ENCODE peak calls at places on chromosomes 2 and 18, in five cellular contexts. One of them, this sample, is unnamed.

GRCh38 chr18:58668897-58669296 is 2.4 kb upstream of the MALT1 start:
- DNase-seq in IMR-90: peak; percentile 80
- DNase-seq in SK-N-SH: no peak
- DNase-seq in GM12878: no peak
- DNase-seq in HepG2: peak; percentile 79
- DNase-seq in this sample: no peak

GRCh38 chr2:233428438-233428837 is 74.1 kb downstream of the DGKD start:
- DNase-seq in HepG2: no peak
- DNase-seq in GM12878: no peak
- DNase-seq in SK-N-SH: no peak
- DNase-seq in IMR-90: no peak
- DNase-seq in this sample: no peak

GRCh38 chr18:78642561-78643398 is 336.8 kb upstream of the SALL3 start:
- DNase-seq in HepG2: no peak
- DNase-seq in SK-N-SH: no peak
- DNase-seq in IMR-90: no peak
- DNase-seq in GM12878: no peak
- DNase-seq in this sample: no peak

GRCh38 chr2:238382381-238382781 is 44.3 kb upstream of the ASB1 start:
- DNase-seq in GM12878: no peak
- DNase-seq in IMR-90: no peak
- DNase-seq in HepG2: no peak
- DNase-seq in SK-N-SH: no peak
- DNase-seq in this sample: no peak

GRCh38 chr2:174699993-174700766 is 64.1 kb downstream of the CHRNA1 start:
- DNase-seq in HepG2: peak; percentile 40
- DNase-seq in SK-N-SH: peak; percentile 69
- DNase-seq in GM12878: no peak
- DNase-seq in IMR-90: peak; percentile 65
- DNase-seq in this sample: peak; percentile 70

GRCh38 chr2:132037527-132038178 is 124.1 kb downstream of the ANKRD30BL start:
- DNase-seq in GM12878: no peak
- DNase-seq in SK-N-SH: peak; percentile 61
- DNase-seq in HepG2: no peak
- DNase-seq in IMR-90: no peak
- DNase-seq in this sample: peak; percentile 8

GRCh38 chr2:160229591-160229990 is 29.5 kb upstream of the ITGB6 start:
- DNase-seq in GM12878: no peak
- DNase-seq in IMR-90: peak; percentile 62
- DNase-seq in SK-N-SH: no peak
- DNase-seq in HepG2: no peak
- DNase-seq in this sample: no peak

GRCh38 chr18:13039806-13040205 is 48.6 kb downstream of the CEP192 start:
- DNase-seq in IMR-90: no peak
- DNase-seq in GM12878: no peak
- DNase-seq in HepG2: no peak
- DNase-seq in SK-N-SH: no peak
- DNase-seq in this sample: no peak

GRCh38 chr18:59613903-59614302 is 83.3 kb downstream of the CCBE1 start:
- DNase-seq in SK-N-SH: no peak
- DNase-seq in IMR-90: no peak
- DNase-seq in GM12878: no peak
- DNase-seq in HepG2: no peak
- DNase-seq in this sample: no peak

GRCh38 chr2:195769975-195770374 is 112.9 kb downstream of the SLC39A10 start:
- DNase-seq in GM12878: no peak
- DNase-seq in HepG2: no peak
- DNase-seq in SK-N-SH: no peak
- DNase-seq in IMR-90: peak; percentile 8
- DNase-seq in this sample: no peak

GRCh38 chr2:118032169-118033013 is 18.5 kb upstream of the CCDC93 start:
- DNase-seq in HepG2: peak; percentile 44
- DNase-seq in GM12878: no peak
- DNase-seq in IMR-90: peak; percentile 34
- DNase-seq in SK-N-SH: peak; percentile 53
- DNase-seq in this sample: peak; percentile 49

GRCh38 chr2:101114268-101114783 is 36.9 kb downstream of the TBC1D8 start:
- DNase-seq in HepG2: no peak
- DNase-seq in SK-N-SH: peak; percentile 31
- DNase-seq in IMR-90: no peak
- DNase-seq in GM12878: no peak
- DNase-seq in this sample: no peak

GRCh38 chr18:32772580-32773186 is at the start of gene KLHL14:
- DNase-seq in IMR-90: no peak
- DNase-seq in SK-N-SH: no peak
- DNase-seq in GM12878: no peak
- DNase-seq in HepG2: no peak
- DNase-seq in this sample: no peak

GRCh38 chr2:44789971-44790721 is 151.4 kb upstream of the SIX3 start:
- DNase-seq in SK-N-SH: no peak
- DNase-seq in GM12878: no peak
- DNase-seq in HepG2: no peak
- DNase-seq in IMR-90: no peak
- DNase-seq in this sample: no peak

GRCh38 chr2:205546417-205546816 is 135.9 kb upstream of the NRP2 start:
- DNase-seq in SK-N-SH: no peak
- DNase-seq in IMR-90: no peak
- DNase-seq in HepG2: no peak
- DNase-seq in GM12878: no peak
- DNase-seq in this sample: no peak

GRCh38 chr2:174827371-174828369 is 63.4 kb upstream of the CHRNA1 start:
- DNase-seq in HepG2: no peak
- DNase-seq in SK-N-SH: no peak
- DNase-seq in GM12878: no peak
- DNase-seq in IMR-90: peak; percentile 49
- DNase-seq in this sample: no peak

GRCh38 chr2:226985227-226985946 is 149.5 kb downstream of the RHBDD1 start:
- DNase-seq in HepG2: peak; percentile 72
- DNase-seq in IMR-90: peak; percentile 83
- DNase-seq in GM12878: peak; percentile 43
- DNase-seq in SK-N-SH: peak; percentile 53
- DNase-seq in this sample: peak; percentile 25

GRCh38 chr2:54757496-54757895 is 34.0 kb downstream of the EML6 start:
- DNase-seq in HepG2: no peak
- DNase-seq in GM12878: no peak
- DNase-seq in SK-N-SH: no peak
- DNase-seq in IMR-90: peak; percentile 24
- DNase-seq in this sample: no peak

GRCh38 chr2:109615637-109616144 is 1.5 kb downstream of the SOWAHC start:
- DNase-seq in IMR-90: no peak
- DNase-seq in SK-N-SH: no peak
- DNase-seq in HepG2: peak; percentile 73
- DNase-seq in GM12878: no peak
- DNase-seq in this sample: no peak

GRCh38 chr18:48826271-48826670 is 124.5 kb downstream of the SMAD7 start:
- DNase-seq in HepG2: no peak
- DNase-seq in IMR-90: no peak
- DNase-seq in SK-N-SH: no peak
- DNase-seq in GM12878: no peak
- DNase-seq in this sample: no peak

GRCh38 chr2:219736196-219736595 is 108.8 kb downstream of the SLC4A3 start:
- DNase-seq in HepG2: peak; percentile 51
- DNase-seq in SK-N-SH: peak; percentile 49
- DNase-seq in GM12878: no peak
- DNase-seq in IMR-90: peak; percentile 81
- DNase-seq in this sample: peak; percentile 36

GRCh38 chr18:47334966-47335365 is 83.5 kb upstream of the SKOR2 start:
- DNase-seq in IMR-90: no peak
- DNase-seq in SK-N-SH: no peak
- DNase-seq in GM12878: no peak
- DNase-seq in HepG2: no peak
- DNase-seq in this sample: no peak

GRCh38 chr18:60044290-60045006 is 144.7 kb downstream of the PMAIP1 start:
- DNase-seq in SK-N-SH: no peak
- DNase-seq in GM12878: no peak
- DNase-seq in IMR-90: peak; percentile 80
- DNase-seq in HepG2: no peak
- DNase-seq in this sample: no peak

GRCh38 chr2:210681481-210681880 is 125.1 kb downstream of the CPS1 start:
- DNase-seq in SK-N-SH: no peak
- DNase-seq in HepG2: no peak
- DNase-seq in GM12878: no peak
- DNase-seq in IMR-90: no peak
- DNase-seq in this sample: no peak

DNA sequence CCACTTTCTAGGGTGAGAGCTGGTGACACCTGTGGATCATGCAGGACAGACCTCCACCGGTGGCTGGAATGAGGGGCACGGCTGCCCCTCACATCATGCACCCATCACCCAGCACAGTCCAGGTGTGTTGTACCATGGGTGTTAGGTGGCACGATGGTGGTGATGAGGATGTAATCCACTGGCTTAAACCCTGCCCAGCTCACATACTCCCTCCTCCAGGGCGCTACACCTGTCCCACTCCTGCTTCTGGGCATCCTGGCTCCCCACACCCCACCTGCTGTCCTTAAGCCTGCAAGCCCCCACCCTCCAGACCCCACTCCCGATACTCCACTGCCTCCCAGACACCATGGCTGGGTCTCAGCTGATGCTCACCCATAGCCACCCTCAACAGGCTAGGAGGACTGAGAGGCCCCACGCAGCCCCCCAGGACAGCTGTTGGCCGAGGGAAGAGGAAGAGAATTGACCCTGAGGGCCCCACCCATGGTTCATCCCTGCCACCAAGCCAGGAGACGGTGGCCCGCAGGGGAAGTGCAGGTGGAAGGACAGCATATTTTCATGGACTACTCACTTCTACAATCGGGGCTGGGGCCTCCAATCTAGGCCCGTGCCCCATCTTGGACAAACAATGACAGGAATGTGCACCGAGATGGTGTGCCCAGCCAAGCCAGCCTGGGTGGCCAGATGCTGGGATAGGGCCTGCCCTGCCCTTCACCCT is 34.3 kb downstream of the MAL start:
- DNase-seq in SK-N-SH: no peak
- DNase-seq in IMR-90: no peak
- DNase-seq in HepG2: no peak
- DNase-seq in GM12878: no peak
- DNase-seq in this sample: no peak
- H3K4me1 ChIP-seq in SK-N-SH: no peaks in the 10 kb centered on the region
- H3K4me1 ChIP-seq in IMR-90: peaks cover 6% of the 10 kb centered on the region
- H3K4me1 ChIP-seq in HepG2: peaks cover 87% of the 10 kb centered on the region
- H3K4me1 ChIP-seq in GM12878: peaks cover 30% of the 10 kb centered on the region
- H3K4me1 ChIP-seq in this sample: no peaks in the 10 kb centered on the region

DNA sequence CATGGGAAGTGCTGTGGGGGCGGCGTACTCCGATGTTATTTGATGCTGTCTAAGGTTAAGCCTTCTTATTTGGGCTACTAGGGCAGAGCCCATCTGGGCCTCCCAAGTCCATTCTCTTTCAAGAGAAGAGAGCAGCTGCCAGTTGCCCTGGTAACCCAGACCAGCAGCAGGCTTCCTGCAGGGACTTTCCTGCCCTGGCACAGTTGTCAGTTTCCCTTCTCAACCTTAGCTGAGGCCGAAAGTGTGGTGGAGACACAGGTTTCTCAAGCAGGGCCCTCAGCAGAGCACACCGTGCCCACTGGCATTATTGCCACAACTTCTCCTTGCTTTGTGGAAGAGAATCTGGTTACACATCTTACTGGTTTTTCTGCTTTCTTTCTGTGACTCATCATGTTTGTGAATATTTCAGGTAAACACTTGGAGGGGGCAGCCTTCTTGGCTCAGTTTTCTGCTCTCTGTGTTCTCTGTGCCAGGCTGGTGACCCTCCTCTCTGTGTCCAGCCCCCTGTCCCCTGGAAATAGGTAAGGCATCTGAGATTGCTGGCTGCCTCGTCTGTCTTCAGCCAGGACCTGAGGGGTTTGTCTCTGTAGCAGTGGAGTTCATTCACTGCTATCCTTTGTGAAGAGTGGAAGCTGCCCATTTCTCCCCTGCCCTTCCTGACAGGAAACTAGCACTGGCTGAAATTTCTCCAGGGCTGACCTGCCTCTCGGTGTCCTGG is 111.0 kb downstream of the B3GNT2 start:
- DNase-seq in IMR-90: peak; percentile 6
- DNase-seq in HepG2: no peak
- DNase-seq in SK-N-SH: no peak
- DNase-seq in GM12878: peak; percentile 95
- DNase-seq in this sample: no peak
- TF ChIP-seq MXI1 in IMR-90: no peak
- TF ChIP-seq MXI1 in HepG2: no peak
- TF ChIP-seq MXI1 in SK-N-SH: no peak
- TF ChIP-seq MXI1 in GM12878: no peak
- TF ChIP-seq MXI1 in this sample: no peak

DNA sequence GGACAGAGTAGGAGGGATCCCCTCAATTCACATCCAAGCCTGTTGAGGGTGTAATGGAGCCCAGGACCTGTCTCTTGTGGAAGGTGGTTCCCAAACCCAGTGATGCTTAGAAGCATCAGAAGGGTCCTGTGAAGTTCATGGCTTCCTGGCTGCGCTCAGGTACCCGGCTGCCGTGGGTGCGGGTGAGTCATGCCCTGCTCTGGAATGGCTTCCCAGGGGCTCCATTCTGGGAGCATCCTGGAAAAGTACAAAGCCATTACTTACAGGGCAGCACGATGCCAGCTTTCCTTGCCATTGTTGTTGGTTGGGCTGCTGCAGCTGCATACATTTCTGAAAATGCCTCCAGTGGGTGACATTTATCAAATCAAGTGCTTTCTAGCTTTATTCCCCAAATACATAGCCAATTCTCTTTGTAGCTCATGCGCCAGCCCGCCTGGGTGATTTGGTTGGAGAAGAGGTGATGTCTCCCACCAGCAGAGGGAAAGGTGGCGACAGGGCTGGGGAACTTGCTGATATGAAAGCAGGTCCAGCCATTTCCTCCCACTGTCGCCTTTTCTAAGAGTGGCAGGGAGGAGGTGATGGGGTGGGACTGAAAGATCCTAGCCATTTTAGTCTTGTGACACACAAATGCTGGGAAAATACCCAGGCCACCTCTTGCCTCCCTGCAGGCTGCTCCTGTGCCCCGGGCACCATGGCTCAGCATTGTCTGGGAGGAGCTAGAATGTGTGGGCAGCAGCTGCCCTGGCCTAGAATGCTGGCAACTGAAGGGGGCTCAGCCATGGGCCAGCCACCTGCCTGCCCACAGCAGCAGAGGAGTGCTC is 65.9 kb upstream of the HPCAL1 start:
- DNase-seq in IMR-90: no peak
- DNase-seq in HepG2: no peak
- DNase-seq in GM12878: no peak
- DNase-seq in SK-N-SH: peak; percentile 57
- DNase-seq in this sample: no peak
- H3K4me1 ChIP-seq in IMR-90: no peaks in the 10 kb centered on the region
- H3K4me1 ChIP-seq in HepG2: peaks cover 5% of the 10 kb centered on the region
- H3K4me1 ChIP-seq in GM12878: no peaks in the 10 kb centered on the region
- H3K4me1 ChIP-seq in SK-N-SH: peaks cover 5% of the 10 kb centered on the region
- H3K4me1 ChIP-seq in this sample: no peaks in the 10 kb centered on the region

DNA sequence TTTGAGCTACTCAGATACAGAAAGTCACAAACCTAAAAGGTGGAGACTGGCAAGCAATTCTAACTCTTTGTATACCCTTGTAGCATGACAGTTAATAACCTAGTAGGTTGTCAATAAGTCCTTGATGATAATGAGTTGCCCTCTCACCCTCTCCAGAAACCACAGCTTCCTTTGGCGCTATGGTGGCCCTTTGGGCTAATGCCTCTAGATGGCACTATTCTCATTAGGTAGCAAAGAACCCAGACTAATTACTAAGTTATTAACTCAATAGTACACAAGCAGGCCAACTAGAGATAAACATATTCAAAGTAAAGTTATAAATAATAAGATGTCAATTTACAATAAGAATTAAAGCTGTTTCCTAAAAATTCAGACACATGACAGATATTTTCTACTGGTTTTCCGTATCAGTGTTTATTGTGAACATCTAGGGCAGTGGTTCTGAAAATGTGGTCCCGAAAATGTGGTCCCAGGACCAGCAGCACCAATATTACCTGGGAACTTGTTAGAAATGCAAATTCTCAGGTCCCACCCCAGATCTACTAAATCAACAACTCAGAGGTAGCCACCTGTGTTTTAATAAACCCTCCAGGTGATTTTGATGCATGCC is 41.1 kb downstream of the LDAH start:
- DNase-seq in SK-N-SH: peak; percentile 50
- DNase-seq in GM12878: no peak
- DNase-seq in IMR-90: peak; percentile 7
- DNase-seq in HepG2: peak; percentile 51
- DNase-seq in this sample: peak; percentile 30
- TF ChIP-seq MXI1 in SK-N-SH: no peak
- TF ChIP-seq MXI1 in GM12878: no peak
- TF ChIP-seq MXI1 in IMR-90: no peak
- TF ChIP-seq MXI1 in HepG2: no peak
- TF ChIP-seq MXI1 in this sample: no peak